ENCODE peak calls at places on chromosome 2, in ten cellular contexts. One of them, this sample, is unnamed.

GRCh38 chr2:222743263-222743865 is 71.9 kb downstream of the MOGAT1 start:
- DNase-seq in ecto neural progenitor cell: no peak
- DNase-seq in GOT3: no peak
- DNase-seq in PC-9: no peak
- DNase-seq in IMR-90: no peak
- DNase-seq in nephron progenitor cell: no peak
- DNase-seq in fibroblast of lung: no peak
- DNase-seq in AG10803: no peak
- DNase-seq in GM23248: no peak
- DNase-seq in HTR-8/SVneo: no peak
- DNase-seq in this sample: no peak

GRCh38 chr2:45909677-45910191 is 258.3 kb downstream of the PRKCE start:
- DNase-seq in HTR-8/SVneo: no peak
- DNase-seq in GM23248: peak
- DNase-seq in IMR-90: no peak
- DNase-seq in AG10803: no peak
- DNase-seq in GOT3: no peak
- DNase-seq in nephron progenitor cell: no peak
- DNase-seq in fibroblast of lung: peak
- DNase-seq in ecto neural progenitor cell: no peak
- DNase-seq in PC-9: peak
- DNase-seq in this sample: no peak

GRCh38 chr2:180622122-180622918 is 358.1 kb upstream of the UBE2E3 start:
- DNase-seq in fibroblast of lung: peak
- DNase-seq in GOT3: no peak
- DNase-seq in AG10803: peak
- DNase-seq in HTR-8/SVneo: no peak
- DNase-seq in GM23248: peak
- DNase-seq in IMR-90: peak
- DNase-seq in PC-9: no peak
- DNase-seq in nephron progenitor cell: no peak
- DNase-seq in ecto neural progenitor cell: no peak
- DNase-seq in this sample: peak

GRCh38 chr2:41066168-41066567 is 614.3 kb upstream of the SLC8A1 start:
- DNase-seq in nephron progenitor cell: no peak
- DNase-seq in IMR-90: no peak
- DNase-seq in GOT3: no peak
- DNase-seq in GM23248: no peak
- DNase-seq in ecto neural progenitor cell: no peak
- DNase-seq in HTR-8/SVneo: no peak
- DNase-seq in fibroblast of lung: no peak
- DNase-seq in AG10803: no peak
- DNase-seq in PC-9: no peak
- DNase-seq in this sample: no peak

GRCh38 chr2:170582747-170583463 is 132.2 kb upstream of the SP5 start:
- DNase-seq in nephron progenitor cell: peak
- DNase-seq in IMR-90: no peak
- DNase-seq in GOT3: no peak
- DNase-seq in ecto neural progenitor cell: no peak
- DNase-seq in PC-9: no peak
- DNase-seq in GM23248: no peak
- DNase-seq in fibroblast of lung: peak
- DNase-seq in HTR-8/SVneo: no peak
- DNase-seq in AG10803: no peak
- DNase-seq in this sample: no peak

GRCh38 chr2:26412091-26412673 is 10.5 kb downstream of the DRC1 start:
- DNase-seq in IMR-90: no peak
- DNase-seq in GOT3: no peak
- DNase-seq in GM23248: no peak
- DNase-seq in ecto neural progenitor cell: no peak
- DNase-seq in HTR-8/SVneo: no peak
- DNase-seq in nephron progenitor cell: no peak
- DNase-seq in fibroblast of lung: no peak
- DNase-seq in PC-9: peak
- DNase-seq in AG10803: no peak
- DNase-seq in this sample: no peak

GRCh38 chr2:96715658-96716057 is 24.2 kb downstream of the LMAN2L start:
- DNase-seq in fibroblast of lung: no peak
- DNase-seq in GM23248: no peak
- DNase-seq in HTR-8/SVneo: no peak
- DNase-seq in GOT3: no peak
- DNase-seq in ecto neural progenitor cell: no peak
- DNase-seq in AG10803: peak
- DNase-seq in nephron progenitor cell: no peak
- DNase-seq in IMR-90: peak
- DNase-seq in PC-9: no peak
- DNase-seq in this sample: no peak

GRCh38 chr2:101255501-101255900 is 2.8 kb downstream of the CNOT11 start:
- DNase-seq in GOT3: no peak
- DNase-seq in fibroblast of lung: peak
- DNase-seq in nephron progenitor cell: no peak
- DNase-seq in HTR-8/SVneo: no peak
- DNase-seq in AG10803: peak
- DNase-seq in PC-9: no peak
- DNase-seq in IMR-90: peak
- DNase-seq in ecto neural progenitor cell: no peak
- DNase-seq in GM23248: peak
- DNase-seq in this sample: no peak

GRCh38 chr2:37858725-37859267 is 66.3 kb upstream of the RMDN2 start:
- DNase-seq in PC-9: no peak
- DNase-seq in AG10803: no peak
- DNase-seq in GOT3: no peak
- DNase-seq in IMR-90: no peak
- DNase-seq in nephron progenitor cell: no peak
- DNase-seq in ecto neural progenitor cell: no peak
- DNase-seq in fibroblast of lung: no peak
- DNase-seq in GM23248: no peak
- DNase-seq in HTR-8/SVneo: no peak
- DNase-seq in this sample: no peak

GRCh38 chr2:49943944-49944803 is 789.9 kb upstream of the FSHR start:
- DNase-seq in GM23248: no peak
- DNase-seq in ecto neural progenitor cell: no peak
- DNase-seq in AG10803: no peak
- DNase-seq in IMR-90: no peak
- DNase-seq in fibroblast of lung: no peak
- DNase-seq in nephron progenitor cell: no peak
- DNase-seq in PC-9: no peak
- DNase-seq in GOT3: no peak
- DNase-seq in HTR-8/SVneo: no peak
- DNase-seq in this sample: no peak

GRCh38 chr2:218387369-218388194 is 5.5 kb downstream of the SLC11A1 start:
- DNase-seq in AG10803: no peak
- DNase-seq in PC-9: peak
- DNase-seq in HTR-8/SVneo: no peak
- DNase-seq in GM23248: peak
- DNase-seq in IMR-90: peak
- DNase-seq in ecto neural progenitor cell: peak
- DNase-seq in fibroblast of lung: peak
- DNase-seq in nephron progenitor cell: peak
- DNase-seq in GOT3: no peak
- DNase-seq in this sample: no peak

GRCh38 chr2:30956995-30957394 is 149.7 kb upstream of the CAPN13 start:
- DNase-seq in GOT3: no peak
- DNase-seq in IMR-90: no peak
- DNase-seq in ecto neural progenitor cell: no peak
- DNase-seq in nephron progenitor cell: no peak
- DNase-seq in fibroblast of lung: no peak
- DNase-seq in AG10803: no peak
- DNase-seq in HTR-8/SVneo: no peak
- DNase-seq in PC-9: no peak
- DNase-seq in GM23248: no peak
- DNase-seq in this sample: no peak

GRCh38 chr2:197229509-197230458 is 80.8 kb downstream of the ANKRD44 start:
- DNase-seq in AG10803: peak
- DNase-seq in GOT3: no peak
- DNase-seq in HTR-8/SVneo: no peak
- DNase-seq in ecto neural progenitor cell: no peak
- DNase-seq in fibroblast of lung: peak
- DNase-seq in PC-9: no peak
- DNase-seq in IMR-90: peak
- DNase-seq in nephron progenitor cell: no peak
- DNase-seq in GM23248: peak
- DNase-seq in this sample: peak

GRCh38 chr2:8740136-8740535 is 58.3 kb downstream of the ID2 start:
- DNase-seq in fibroblast of lung: peak
- DNase-seq in AG10803: peak
- DNase-seq in GOT3: no peak
- DNase-seq in IMR-90: no peak
- DNase-seq in nephron progenitor cell: no peak
- DNase-seq in GM23248: no peak
- DNase-seq in HTR-8/SVneo: no peak
- DNase-seq in PC-9: no peak
- DNase-seq in ecto neural progenitor cell: no peak
- DNase-seq in this sample: no peak

This sample was measured in AG08395.